ENCODE peak calls at places on chromosome 18, in five cellular contexts. U, K, S, L and Q are unnamed samples.

GRCh38 chr18:77062518-77063003 is 70.0 kb downstream of the MBP start:
- DNase-seq in L (no peak), S (no peak), K (no peak), U (no peak), Q (peak)

GRCh38 chr18:66495844-66496243 is 108.0 kb downstream of the CDH19 start:
- DNase-seq in U (no peak), S (no peak), L (peak), K (no peak), Q (peak)

GRCh38 chr18:22838639-22839487 is 94.3 kb upstream of the RBBP8 start:
- DNase-seq in U (no peak), S (no peak), L (no peak), K (no peak), Q (no peak)

GRCh38 chr18:45670281-45670962 is 53.6 kb upstream of the SLC14A1 start:
- DNase-seq in L (no peak), U (no peak), S (no peak), K (no peak), Q (peak)

GRCh38 chr18:10659594-10659993 is 133.8 kb downstream of the NAPG start:
- DNase-seq in L (no peak), U (no peak), K (no peak), S (no peak), Q (no peak)

GRCh38 chr18:63309422-63309821 is 10.1 kb downstream of the BCL2 start:
- DNase-seq in L (no peak), K (no peak), S (no peak), U (no peak), Q (no peak)

GRCh38 chr18:32771169-32771751 is 1.6 kb downstream of the KLHL14 start:
- DNase-seq in U (no peak), K (peak), S (no peak), L (no peak), Q (no peak)

GRCh38 chr18:63180333-63180732 is 139.2 kb downstream of the BCL2 start:
- DNase-seq in K (peak), S (no peak), L (no peak), U (no peak), Q (no peak)

GRCh38 chr18:63301458-63301857 is 18.1 kb downstream of the BCL2 start:
- DNase-seq in K (no peak), U (no peak), L (no peak), S (no peak), Q (no peak)

GRCh38 chr18:68429809-68430208 is 285.1 kb downstream of the TMX3 start:
- DNase-seq in L (no peak), K (no peak), U (no peak), S (no peak), Q (no peak)

GRCh38 chr18:77063256-77063655 is 69.3 kb downstream of the MBP start:
- DNase-seq in K (peak), S (no peak), U (no peak), L (no peak), Q (peak)

GRCh38 chr18:75276813-75277628 is 66.4 kb downstream of the TSHZ1 start:
- DNase-seq in S (no peak), L (no peak), U (no peak), K (no peak), Q (no peak)

GRCh38 chr18:53792762-53793161 is 431.7 kb downstream of the MBD2 start:
- DNase-seq in S (no peak), U (no peak), L (no peak), K (no peak), Q (no peak)

GRCh38 chr18:53991805-53992204 is 232.7 kb downstream of the MBD2 start:
- DNase-seq in K (no peak), L (no peak), U (no peak), S (no peak), Q (no peak)

GRCh38 chr18:61581578-61582204 is 248.5 kb downstream of the CDH20 start:
- DNase-seq in U (peak), L (peak), K (peak), S (peak), Q (peak)

GRCh38 chr18:76476665-76477561 is 18.1 kb downstream of the ZNF516 start:
- DNase-seq in L (no peak), K (no peak), S (peak), U (no peak), Q (no peak)

GRCh38 chr18:67508146-67508545 is 8.4 kb downstream of the DSEL start:
- DNase-seq in L (no peak), K (no peak), S (no peak), U (no peak), Q (no peak)

GRCh38 chr18:40413160-40413559 is 1541.9 kb upstream of the PIK3C3 start:
- DNase-seq in K (no peak), U (no peak), S (no peak), L (no peak), Q (no peak)

GRCh38 chr18:63788447-63789096 is 13.4 kb downstream of the SERPINB7 start:
- DNase-seq in L (no peak), U (no peak), S (peak), K (no peak), Q (peak)

GRCh38 chr18:45554070-45554767 is 61.1 kb upstream of the SLC14A2 start:
- DNase-seq in U (no peak), S (no peak), K (no peak), L (no peak), Q (no peak)

GRCh38 chr18:35050004-35050623 is 8.9 kb downstream of the MAPRE2 start:
- DNase-seq in U (no peak), S (no peak), L (no peak), K (no peak), Q (no peak)

GRCh38 chr18:35051978-35052377 is 10.8 kb downstream of the MAPRE2 start:
- DNase-seq in U (no peak), S (no peak), L (no peak), K (no peak), Q (no peak)

GRCh38 chr18:35049111-35050003 is 8.1 kb downstream of the MAPRE2 start:
- DNase-seq in S (no peak), U (no peak), K (no peak), L (no peak), Q (no peak)

GRCh38 chr18:35047697-35048292 is 6.6 kb downstream of the MAPRE2 start:
- DNase-seq in K (no peak), L (no peak), S (no peak), U (no peak), Q (no peak)

DNA sequence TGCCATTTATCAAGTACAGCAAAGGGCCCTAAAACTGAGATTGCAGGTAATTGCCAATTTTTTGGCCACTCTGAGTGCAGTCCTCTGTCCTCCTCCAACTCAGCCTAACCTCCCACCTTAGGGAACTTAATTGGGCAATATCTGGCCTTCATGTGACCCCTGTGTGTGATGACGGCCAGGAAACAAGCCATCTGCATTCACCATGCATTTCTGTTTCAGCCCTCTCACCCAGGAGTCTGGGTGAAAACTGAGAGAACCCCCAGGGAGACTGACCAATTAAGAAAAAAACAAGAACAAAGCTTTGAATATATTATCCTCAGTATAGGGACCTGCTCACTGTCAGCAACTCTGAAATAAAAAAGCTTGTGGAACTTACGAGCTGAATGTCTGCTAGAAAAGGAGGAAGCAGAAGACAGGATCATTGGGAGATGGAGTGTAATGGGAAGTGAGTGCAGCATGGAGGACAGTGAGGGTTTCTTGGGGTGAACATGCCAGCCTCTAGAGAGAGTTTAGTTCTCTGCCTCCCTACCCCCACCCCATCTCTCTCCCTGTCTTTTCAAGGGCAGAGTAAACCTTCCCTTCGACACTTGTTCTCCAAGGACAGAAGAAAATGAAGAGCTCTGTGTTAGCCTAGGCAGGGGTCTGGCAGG is 9.6 kb downstream of the MAPRE2 start:
- DNase-seq in L (no peak), K (no peak), S (no peak), U (no peak), Q (no peak)
- H3K4me3 ChIP-seq in L (peak), K (no peak), S (no peak), U (no peak), Q (no peak)

GRCh38 chr18:55323051-55323994 is 264.7 kb downstream of the TCF4 start:
- DNase-seq in K (no peak), U (no peak), L (no peak), S (no peak), Q (no peak)
- H3K4me3 ChIP-seq in K (peak), U (no peak), L (peak), S (no peak), Q (no peak)

GRCh38 chr18:9123520-9123919 is 13.1 kb upstream of the ANKRD12 start:
- DNase-seq in K (no peak), U (no peak), L (no peak), S (no peak), Q (no peak)

GRCh38 chr18:9120796-9121195 is 15.8 kb upstream of the ANKRD12 start:
- DNase-seq in K (no peak), S (no peak), U (no peak), L (no peak), Q (no peak)

GRCh38 chr18:9115984-9116383 is 13.5 kb downstream of the NDUFV2 start:
- DNase-seq in U (no peak), S (no peak), K (no peak), L (no peak), Q (no peak)

GRCh38 chr18:9113468-9114149 is 11.1 kb downstream of the NDUFV2 start:
- DNase-seq in L (no peak), K (no peak), S (no peak), U (no peak), Q (no peak)

DNA sequence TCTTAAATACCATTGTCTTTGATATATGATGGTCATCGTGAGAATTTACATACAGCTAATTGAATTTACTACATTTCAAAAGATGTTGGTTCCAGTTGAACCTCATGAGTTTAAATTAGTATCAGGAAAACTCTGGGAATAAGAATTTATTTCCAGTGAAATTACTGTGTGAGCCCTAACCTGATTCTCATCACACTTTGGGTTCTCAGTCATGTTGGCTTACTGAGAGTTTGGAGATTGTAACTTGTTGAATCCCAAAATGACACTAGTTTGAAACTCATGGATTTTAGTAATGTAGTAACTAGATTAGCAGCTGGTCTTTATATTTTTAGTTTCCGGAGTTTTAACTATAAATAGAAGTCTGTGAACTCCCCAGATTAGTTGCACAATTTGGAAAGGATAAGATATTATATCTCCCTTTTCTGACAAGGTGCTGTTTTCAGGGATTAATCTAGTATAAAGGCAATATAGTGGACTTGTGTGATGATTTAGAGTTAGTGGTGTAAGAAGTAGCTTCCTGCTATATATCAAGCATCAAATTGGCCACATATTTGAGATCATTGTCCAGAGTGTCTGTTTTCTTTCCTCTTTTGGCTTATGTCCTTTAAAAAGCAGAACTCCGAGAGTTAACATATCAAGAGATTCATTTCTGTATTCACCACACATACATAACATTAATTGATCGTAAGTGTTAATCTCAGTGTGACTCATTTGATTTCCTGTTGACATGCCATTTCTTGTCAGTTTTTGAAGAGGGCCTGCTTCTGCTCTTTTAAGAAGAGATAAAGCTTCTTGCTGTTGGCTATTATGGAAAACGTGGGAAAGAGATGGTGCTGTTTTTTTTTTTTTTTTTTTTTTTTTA is 15.7 kb downstream of the NDUFV2 start:
- DNase-seq in U (no peak), S (no peak), L (no peak), K (no peak), Q (no peak)
- H3K4me3 ChIP-seq in U (no peak), S (no peak), L (peak), K (no peak), Q (no peak)

GRCh38 chr18:59303006-59303405 is 15.4 kb downstream of the CPLX4 start:
- DNase-seq in S (no peak), K (no peak), U (no peak), L (no peak), Q (no peak)

GRCh38 chr18:59305295-59305694 is 13.2 kb downstream of the CPLX4 start:
- DNase-seq in U (no peak), L (no peak), S (no peak), K (no peak), Q (no peak)

GRCh38 chr18:59311631-59312030 is 6.8 kb downstream of the CPLX4 start:
- DNase-seq in L (no peak), K (no peak), U (no peak), S (no peak), Q (no peak)

GRCh38 chr18:59303656-59304055 is 14.8 kb downstream of the CPLX4 start:
- DNase-seq in S (no peak), K (no peak), L (no peak), U (no peak), Q (no peak)

GRCh38 chr18:59308201-59309014 is 10.0 kb downstream of the CPLX4 start:
- DNase-seq in K (peak), L (peak), S (peak), U (peak), Q (no peak)
- H3K4me3 ChIP-seq in K (peak), L (peak), S (peak), U (no peak), Q (peak)

DNA sequence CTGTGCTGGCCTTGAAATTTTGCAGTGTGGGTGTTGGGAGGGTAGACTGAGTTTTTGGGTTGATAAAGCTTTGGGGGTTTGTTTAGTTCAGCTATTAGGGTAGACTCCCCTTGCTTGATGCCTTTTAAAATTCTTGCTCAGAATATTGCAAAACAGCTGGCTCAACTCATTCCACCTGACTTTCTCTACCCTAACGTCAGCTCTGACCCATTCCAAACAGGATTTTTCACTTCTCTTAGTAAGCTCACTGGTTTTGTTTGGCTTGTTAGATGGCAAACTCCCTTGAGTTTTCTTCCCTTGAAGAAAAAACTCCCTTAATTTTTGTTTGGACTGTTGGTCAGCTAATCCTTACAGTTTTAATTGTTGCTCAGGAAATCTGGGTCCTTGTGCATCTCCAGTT is 195.1 kb upstream of the DTNA start:
- DNase-seq in K (no peak), U (no peak), L (no peak), S (no peak), Q (no peak)
- H3K4me3 ChIP-seq in K (no peak), U (no peak), L (no peak), S (no peak), Q (no peak)

DNA sequence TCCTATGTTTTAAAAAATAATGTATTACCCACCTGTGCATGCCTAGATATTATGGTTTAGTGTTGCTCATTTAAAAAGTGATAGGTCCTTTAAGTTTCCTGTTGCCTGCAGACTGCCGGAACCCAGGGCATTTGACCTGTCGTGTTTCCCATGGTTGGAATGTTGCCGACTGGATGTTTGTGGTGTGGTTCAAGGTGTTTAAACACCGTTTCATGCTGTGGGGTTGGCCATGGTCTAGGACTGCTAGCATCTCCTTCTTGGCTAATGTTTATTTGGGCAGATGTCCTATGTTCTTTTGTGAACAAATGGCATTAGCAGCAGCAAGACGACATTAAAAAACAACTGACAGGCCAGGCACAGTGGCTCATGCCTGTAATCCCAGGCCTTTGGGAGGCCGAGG is 92.9 kb upstream of the LMAN1 start:
- DNase-seq in U (no peak), L (no peak), S (no peak), K (no peak), Q (no peak)
- H3K4me3 ChIP-seq in U (no peak), L (no peak), S (no peak), K (no peak), Q (no peak)

DNA sequence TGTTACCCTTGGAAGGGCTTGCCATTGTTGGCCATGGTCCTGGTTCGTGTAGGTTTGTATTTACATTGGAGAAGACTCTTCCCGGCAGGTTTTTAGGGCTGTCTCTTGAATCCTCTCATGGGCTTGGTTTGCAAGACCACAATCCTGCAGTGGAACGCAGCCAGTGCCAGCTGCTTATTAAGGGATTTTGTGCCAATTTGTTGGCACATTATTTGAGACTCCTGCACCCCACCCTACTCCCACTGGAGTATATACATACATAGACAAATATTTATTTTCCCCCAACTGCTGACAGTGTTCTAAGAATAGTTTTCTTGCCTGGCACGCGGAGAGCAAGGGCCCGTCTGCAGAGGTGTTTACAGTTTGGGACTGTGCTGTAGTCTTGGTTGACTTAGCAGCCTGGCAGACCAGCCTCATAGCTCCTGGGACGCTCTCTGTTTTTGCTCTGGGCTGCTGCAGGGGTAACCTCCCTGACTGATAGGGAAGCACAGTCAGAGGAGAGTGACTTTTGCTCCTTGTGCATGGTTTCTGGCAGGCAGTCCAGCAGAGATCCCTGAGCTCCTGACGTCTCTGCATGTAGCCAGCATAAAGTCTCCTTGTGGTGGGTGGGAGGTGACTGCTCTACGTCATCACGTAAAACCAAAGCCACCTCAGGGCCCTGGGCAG is 1.9 kb downstream of the LDLRAD4 start:
- DNase-seq in S (no peak), K (no peak), U (no peak), L (no peak), Q (peak)
- H3K4me3 ChIP-seq in S (no peak), K (no peak), U (peak), L (no peak), Q (peak)

GRCh38 chr18:7458873-7459272 is 108.2 kb upstream of the PTPRM start:
- DNase-seq in U (no peak), K (no peak), L (no peak), S (no peak), Q (no peak)

GRCh38 chr18:7454429-7454828 is 112.7 kb upstream of the PTPRM start:
- DNase-seq in U (no peak), L (no peak), S (no peak), K (no peak), Q (no peak)

GRCh38 chr18:7457276-7457675 is 109.8 kb upstream of the PTPRM start:
- DNase-seq in S (no peak), K (no peak), L (no peak), U (no peak), Q (no peak)

GRCh38 chr18:7464245-7464966 is 102.7 kb upstream of the PTPRM start:
- DNase-seq in K (no peak), S (no peak), L (no peak), U (no peak), Q (no peak)

GRCh38 chr18:7459851-7460774 is 107.0 kb upstream of the PTPRM start:
- DNase-seq in U (no peak), K (no peak), S (no peak), L (no peak), Q (no peak)
- H3K4me3 ChIP-seq in U (peak), K (no peak), S (no peak), L (peak), Q (no peak)

GRCh38 chr18:35730738-35731370 is 149.3 kb downstream of the GALNT1 start:
- DNase-seq in K (no peak), L (no peak), S (no peak), U (no peak), Q (no peak)

GRCh38 chr18:35732134-35732533 is 150.6 kb downstream of the GALNT1 start:
- DNase-seq in K (no peak), L (no peak), S (no peak), U (no peak), Q (no peak)

GRCh38 chr18:35732652-35733051 is 151.1 kb downstream of the GALNT1 start:
- DNase-seq in S (no peak), L (no peak), K (no peak), U (no peak), Q (no peak)

GRCh38 chr18:35729971-35730668 is 148.6 kb downstream of the GALNT1 start:
- DNase-seq in L (no peak), K (no peak), U (no peak), S (no peak), Q (no peak)

DNA sequence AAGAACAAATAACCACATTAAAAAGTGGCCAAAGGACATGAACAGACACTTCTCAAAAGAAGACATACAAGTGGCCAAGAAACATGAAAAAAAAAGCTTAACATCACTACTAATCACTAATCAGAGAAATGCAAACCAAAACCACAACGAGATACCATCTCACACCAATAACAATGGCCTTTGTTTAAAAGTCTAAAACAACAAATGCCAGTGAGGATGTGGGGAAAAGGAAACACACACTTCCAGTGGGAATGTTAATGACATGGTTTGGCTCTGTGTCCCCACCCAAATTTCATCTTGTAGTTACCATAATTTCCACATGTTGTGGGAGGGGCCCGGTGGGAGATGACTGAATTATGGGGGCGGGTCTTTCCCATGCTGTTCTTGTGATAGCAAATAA is 147.1 kb downstream of the GALNT1 start:
- DNase-seq in U (no peak), S (no peak), L (no peak), K (no peak), Q (no peak)
- H3K4me3 ChIP-seq in U (no peak), S (no peak), L (no peak), K (no peak), Q (no peak)